ENCODE peak calls at places on chromosomes 1 and 21, in eight cellular contexts. Z is EL, V is AG04450, Q is activated T-cell treated with anti-CD3 and anti-CD28 coated beads for 48 hours, M is ACHN, T is T-helper 9 cell, D is amniotic stem cell, O is GM18507. F is an unnamed sample.

GRCh38 chr1:67987046-67987799 is 63.2 kb downstream of the DIRAS3 start:
- DNase-seq in Z (peak), V (peak), D (no peak), T (no peak), O (no peak), Q (no peak), M (no peak), F (peak)

GRCh38 chr1:207878939-207879338 is 32.0 kb downstream of the CD34 start:
- DNase-seq in D (no peak), T (no peak), V (no peak), O (no peak), Q (no peak), M (no peak), Z (no peak), F (no peak)

GRCh38 chr1:235898126-235898525 is 31.4 kb upstream of the LYST start:
- DNase-seq in T (no peak), Z (peak), Q (no peak), V (no peak), O (no peak), D (no peak), M (no peak), F (no peak)

GRCh38 chr1:190129367-190129766 is 348.3 kb downstream of the BRINP3 start:
- DNase-seq in O (no peak), T (no peak), M (no peak), Q (no peak), D (no peak), Z (no peak), V (no peak), F (no peak)

GRCh38 chr1:60920561-60920960 is 161.8 kb upstream of the NFIA start:
- DNase-seq in Q (no peak), T (no peak), O (no peak), D (no peak), M (no peak), V (no peak), Z (no peak), F (no peak)

GRCh38 chr1:31617218-31617916 is at the start of gene HCRTR1:
- DNase-seq in T (no peak), M (no peak), Z (no peak), O (no peak), D (no peak), Q (no peak), V (no peak), F (no peak)

GRCh38 chr1:27074175-27074780 is 61.6 kb upstream of the TENT5B start:
- DNase-seq in Q (no peak), D (no peak), V (no peak), O (no peak), M (peak), Z (peak), T (no peak), F (no peak)

GRCh38 chr1:151513626-151514101 is 2.5 kb downstream of the CGN start:
- DNase-seq in D (no peak), T (no peak), Q (no peak), M (no peak), V (no peak), Z (peak), O (no peak), F (no peak)

GRCh38 chr1:86259390-86259789 is 102.8 kb upstream of the COL24A1 start:
- DNase-seq in M (no peak), T (no peak), V (no peak), O (no peak), Q (no peak), D (no peak), Z (peak), F (no peak)

GRCh38 chr1:211610779-211611556 is 32.0 kb upstream of the SLC30A1 start:
- DNase-seq in Z (no peak), Q (no peak), O (no peak), T (no peak), V (no peak), M (no peak), D (no peak), F (no peak)

GRCh38 chr1:63642901-63643300 is 49.7 kb downstream of the PGM1 start:
- DNase-seq in M (no peak), Q (no peak), V (no peak), Z (no peak), D (no peak), T (no peak), O (no peak), F (no peak)

GRCh38 chr1:3125078-3125477 is 56.1 kb downstream of the PRDM16 start:
- DNase-seq in M (no peak), T (no peak), Q (no peak), D (no peak), Z (no peak), V (no peak), O (no peak), F (no peak)

GRCh38 chr1:205255941-205256780 is 28.4 kb downstream of the TMCC2 start:
- DNase-seq in D (peak), V (peak), M (peak), T (peak), Z (peak), Q (peak), O (peak), F (peak)

GRCh38 chr1:22557341-22557950 is 5.8 kb upstream of the EPHA8 start:
- DNase-seq in V (no peak), D (no peak), Z (no peak), O (no peak), T (no peak), Q (no peak), M (no peak), F (no peak)

GRCh38 chr1:200038987-200039848 is 11.7 kb downstream of the NR5A2 start:
- DNase-seq in T (no peak), V (no peak), D (no peak), M (peak), Q (no peak), Z (peak), O (no peak), F (no peak)

GRCh38 chr1:30460661-30461060 is 262.7 kb downstream of the MATN1 start:
- DNase-seq in D (no peak), T (no peak), Q (no peak), V (no peak), O (no peak), M (no peak), Z (no peak), F (no peak)

GRCh38 chr1:239951518-239952130 is 140.1 kb upstream of the FMN2 start:
- DNase-seq in Q (peak), T (peak), M (peak), V (peak), Z (peak), D (peak), O (no peak), F (peak)

GRCh38 chr1:27141266-27142003 is 13.5 kb downstream of the SLC9A1 start:
- DNase-seq in V (no peak), Z (no peak), M (no peak), Q (no peak), O (no peak), D (no peak), T (no peak), F (no peak)

GRCh38 chr1:45767035-45767434 is 16.6 kb upstream of the IPP start:
- DNase-seq in T (no peak), O (no peak), M (no peak), V (no peak), Q (no peak), D (no peak), Z (peak), F (peak)

GRCh38 chr1:162541619-162542141 is 19.8 kb upstream of the UAP1 start:
- DNase-seq in Q (no peak), T (no peak), D (peak), O (no peak), V (peak), Z (peak), M (peak), F (peak)

GRCh38 chr1:4594286-4594991 is 60.0 kb upstream of the AJAP1 start:
- DNase-seq in T (no peak), Z (no peak), D (no peak), O (no peak), Q (no peak), M (no peak), V (no peak), F (no peak)

GRCh38 chr1:209723761-209724693 is 19.4 kb downstream of the HSD11B1 start:
- DNase-seq in D (no peak), V (no peak), T (no peak), Q (peak), O (no peak), Z (no peak), M (no peak), F (no peak)

GRCh38 chr1:21261551-21262281 is 28.5 kb downstream of the ECE1 start:
- DNase-seq in Q (no peak), Z (peak), T (no peak), V (peak), D (peak), M (peak), O (no peak), F (peak)

GRCh38 chr1:95982706-95983105 is 738.9 kb upstream of the PTBP2 start:
- DNase-seq in Q (no peak), T (no peak), M (peak), V (no peak), O (no peak), Z (no peak), D (no peak), F (no peak)

GRCh38 chr1:6234502-6235295 is 1.1 kb downstream of the ICMT start:
- DNase-seq in V (no peak), T (no peak), Q (no peak), D (no peak), O (no peak), Z (no peak), M (no peak), F (no peak)

GRCh38 chr1:243849089-243850012 is 692 bp downstream of the AKT3 start:
- DNase-seq in M (peak), O (peak), V (no peak), D (peak), Z (peak), Q (peak), T (peak), F (peak)

GRCh38 chr1:85576256-85576641 is 4.3 kb upstream of the CCN1 start:
- DNase-seq in D (no peak), M (no peak), Z (no peak), V (no peak), T (no peak), Q (no peak), O (no peak), F (no peak)

GRCh38 chr1:6271554-6271953 is 10.7 kb upstream of the GPR153 start:
- DNase-seq in V (no peak), O (no peak), T (no peak), Q (no peak), Z (peak), D (no peak), M (no peak), F (no peak)

GRCh38 chr1:219792337-219793021 is 135.9 kb downstream of the SLC30A10 start:
- DNase-seq in Z (peak), D (no peak), V (peak), Q (no peak), T (no peak), M (no peak), O (no peak), F (peak)

GRCh38 chr1:38680801-38681510 is 178.6 kb downstream of the RRAGC start:
- DNase-seq in V (no peak), M (no peak), O (no peak), D (no peak), T (no peak), Z (peak), Q (no peak), F (no peak)

GRCh38 chr1:9784508-9785133 is 39.1 kb downstream of the CLSTN1 start:
- DNase-seq in V (peak), M (peak), T (peak), Z (peak), Q (peak), D (no peak), O (peak), F (no peak)

GRCh38 chr1:19064906-19065450 is 108.5 kb upstream of the IFFO2 start:
- DNase-seq in V (no peak), M (no peak), D (no peak), O (no peak), T (no peak), Q (no peak), Z (no peak), F (no peak)

GRCh38 chr1:64280001-64280400 is 76.6 kb downstream of the UBE2U start:
- DNase-seq in Z (no peak), V (no peak), O (no peak), D (no peak), Q (no peak), M (no peak), T (no peak), F (no peak)

GRCh38 chr1:3381901-3382300 is 72.6 kb upstream of the ARHGEF16 start:
- DNase-seq in O (no peak), Q (no peak), V (no peak), T (no peak), D (no peak), Z (no peak), M (no peak), F (no peak)

GRCh38 chr21:45334134-45334533 is 46.4 kb upstream of the POFUT2 start:
- DNase-seq in V (no peak), D (no peak), M (no peak), T (no peak), O (no peak), Z (no peak), Q (no peak), F (no peak)

GRCh38 chr1:43143441-43143888 is 28.6 kb downstream of the EBNA1BP2 start:
- DNase-seq in Q (no peak), Z (peak), O (no peak), M (peak), T (no peak), D (no peak), V (no peak), F (no peak)

F was measured in AG09319.